ENCODE peak calls at places on chromosome X, in nine cellular contexts. X is OCI-LY7, T is fibroblast of pulmonary artery, D is NCI-H510A treated with DMSO at 0.1 percent for 48 hours, O is Caki2, E is testis, P is epithelial cell of esophagus, C is brain microvascular endothelial cell, L is NCI-H2081. S is an unnamed sample.

GRCh38 chrX:54810532-54810931 is 3.0 kb downstream of the MAGED2 start:
- DNase-seq in D (no peak), O (no peak), X (no peak), C (no peak), L (no peak), E (no peak), T (no peak), P (no peak), S (no peak)

GRCh38 chrX:1207496-1208025 is 4.9 kb downstream of the CRLF2 start:
- DNase-seq in P (no peak), X (no peak), C (no peak), T (no peak), E (no peak), O (peak; percentile 84), L (no peak), D (no peak), S (no peak)

GRCh38 chrX:97155809-97156208 is 272.1 kb downstream of the RPA4 start:
- DNase-seq in T (no peak), C (no peak), X (no peak), D (no peak), L (no peak), E (no peak), P (no peak), O (no peak), S (no peak)

GRCh38 chrX:9940397-9940796 is 26.8 kb upstream of the CLDN34 start:
- DNase-seq in L (no peak), D (no peak), T (peak; percentile 59), O (peak; percentile 88), X (no peak), C (peak; percentile 55), E (no peak), P (peak; percentile 67), S (no peak)

GRCh38 chrX:79259073-79259689 is 108.0 kb downstream of the ITM2A start:
- DNase-seq in D (no peak), T (peak; percentile 11), P (no peak), E (no peak), L (no peak), O (no peak), X (peak; percentile 78), C (no peak), S (no peak)

GRCh38 chrX:119482497-119483480 is 14.5 kb downstream of the SLC25A5 start:
- DNase-seq in L (peak; percentile 64), D (peak; percentile 50), O (peak; percentile 49), T (peak; percentile 53), X (no peak), E (peak; percentile 73), C (peak; percentile 35), P (peak; percentile 59), S (peak; percentile 52)

GRCh38 chrX:329291-329910 is 10.8 kb upstream of the GTPBP6 start:
- DNase-seq in X (no peak), P (no peak), T (no peak), L (no peak), O (no peak), D (no peak), C (no peak), E (no peak), S (no peak)

GRCh38 chrX:68719904-68720614 is 72.6 kb downstream of the STARD8 start:
- DNase-seq in O (no peak), E (no peak), L (no peak), P (no peak), T (no peak), X (no peak), D (no peak), C (peak; percentile 1), S (no peak)

S was measured in Caco-2.